ENCODE peak calls at places on chromosomes 6 and 20, in ten cellular contexts. One of them, this sample, is unnamed.

GRCh38 chr6:168841609-168842278 is 400.8 kb downstream of the SMOC2 start:
- DNase-seq in CD8-positive, alpha-beta T cell: no peak
- DNase-seq in endothelial cell of umbilical vein: no peak
- DNase-seq in H1: no peak
- DNase-seq in GM06990: no peak
- DNase-seq in ovary: no peak
- DNase-seq in mammary epithelial cell: no peak
- DNase-seq in tibial artery: no peak
- DNase-seq in heart left ventricle: no peak
- DNase-seq in glutamatergic neuron: no peak
- DNase-seq in this sample: no peak

GRCh38 chr20:37901667-37902503 is 1.0 kb upstream of the VSTM2L start:
- DNase-seq in H1: peak
- DNase-seq in tibial artery: no peak
- DNase-seq in GM06990: peak
- DNase-seq in ovary: peak
- DNase-seq in heart left ventricle: no peak
- DNase-seq in glutamatergic neuron: no peak
- DNase-seq in mammary epithelial cell: peak
- DNase-seq in CD8-positive, alpha-beta T cell: no peak
- DNase-seq in endothelial cell of umbilical vein: peak
- DNase-seq in this sample: peak

GRCh38 chr6:118372413-118372812 is 175.7 kb upstream of the PLN start:
- DNase-seq in tibial artery: peak
- DNase-seq in heart left ventricle: peak
- DNase-seq in H1: no peak
- DNase-seq in glutamatergic neuron: no peak
- DNase-seq in mammary epithelial cell: peak
- DNase-seq in CD8-positive, alpha-beta T cell: no peak
- DNase-seq in endothelial cell of umbilical vein: peak
- DNase-seq in ovary: no peak
- DNase-seq in GM06990: no peak
- DNase-seq in this sample: no peak

GRCh38 chr6:80530096-80530495 is 423.6 kb downstream of the BCKDHB start:
- DNase-seq in tibial artery: no peak
- DNase-seq in endothelial cell of umbilical vein: no peak
- DNase-seq in CD8-positive, alpha-beta T cell: no peak
- DNase-seq in heart left ventricle: no peak
- DNase-seq in GM06990: no peak
- DNase-seq in mammary epithelial cell: no peak
- DNase-seq in H1: no peak
- DNase-seq in glutamatergic neuron: no peak
- DNase-seq in ovary: no peak
- DNase-seq in this sample: no peak

GRCh38 chr20:63767456-63767855 is 27.9 kb downstream of the SLC2A4RG start:
- DNase-seq in H1: no peak
- DNase-seq in endothelial cell of umbilical vein: no peak
- DNase-seq in ovary: peak
- DNase-seq in mammary epithelial cell: no peak
- DNase-seq in glutamatergic neuron: no peak
- DNase-seq in CD8-positive, alpha-beta T cell: no peak
- DNase-seq in GM06990: no peak
- DNase-seq in heart left ventricle: peak
- DNase-seq in tibial artery: no peak
- DNase-seq in this sample: no peak

GRCh38 chr6:125884656-125885055 is 71.9 kb upstream of the HINT3 start:
- DNase-seq in H1: no peak
- DNase-seq in mammary epithelial cell: no peak
- DNase-seq in CD8-positive, alpha-beta T cell: no peak
- DNase-seq in tibial artery: no peak
- DNase-seq in endothelial cell of umbilical vein: no peak
- DNase-seq in ovary: no peak
- DNase-seq in heart left ventricle: no peak
- DNase-seq in glutamatergic neuron: no peak
- DNase-seq in GM06990: no peak
- DNase-seq in this sample: no peak

GRCh38 chr6:71468841-71469750 is 180.5 kb downstream of the OGFRL1 start:
- DNase-seq in heart left ventricle: no peak
- DNase-seq in endothelial cell of umbilical vein: no peak
- DNase-seq in ovary: no peak
- DNase-seq in tibial artery: peak
- DNase-seq in H1: no peak
- DNase-seq in GM06990: no peak
- DNase-seq in glutamatergic neuron: no peak
- DNase-seq in mammary epithelial cell: peak
- DNase-seq in CD8-positive, alpha-beta T cell: no peak
- DNase-seq in this sample: no peak

GRCh38 chr6:53192590-53193232 is 44.1 kb upstream of the GCM1 start:
- DNase-seq in glutamatergic neuron: peak
- DNase-seq in H1: no peak
- DNase-seq in tibial artery: no peak
- DNase-seq in heart left ventricle: no peak
- DNase-seq in CD8-positive, alpha-beta T cell: no peak
- DNase-seq in mammary epithelial cell: no peak
- DNase-seq in ovary: no peak
- DNase-seq in endothelial cell of umbilical vein: peak
- DNase-seq in GM06990: no peak
- DNase-seq in this sample: no peak

GRCh38 chr6:153816306-153816845 is 222.7 kb upstream of the OPRM1 start:
- DNase-seq in mammary epithelial cell: no peak
- DNase-seq in GM06990: no peak
- DNase-seq in CD8-positive, alpha-beta T cell: no peak
- DNase-seq in glutamatergic neuron: no peak
- DNase-seq in endothelial cell of umbilical vein: no peak
- DNase-seq in tibial artery: no peak
- DNase-seq in ovary: no peak
- DNase-seq in heart left ventricle: no peak
- DNase-seq in H1: no peak
- DNase-seq in this sample: no peak

GRCh38 chr20:44247676-44248419 is 740 bp downstream of the GDAP1L1 start:
- DNase-seq in glutamatergic neuron: peak
- DNase-seq in tibial artery: no peak
- DNase-seq in CD8-positive, alpha-beta T cell: no peak
- DNase-seq in ovary: peak
- DNase-seq in endothelial cell of umbilical vein: peak
- DNase-seq in H1: peak
- DNase-seq in mammary epithelial cell: peak
- DNase-seq in heart left ventricle: peak
- DNase-seq in GM06990: no peak
- DNase-seq in this sample: peak

GRCh38 chr6:105835373-105835772 is 250.8 kb upstream of the PRDM1 start:
- DNase-seq in glutamatergic neuron: peak
- DNase-seq in H1: peak
- DNase-seq in endothelial cell of umbilical vein: peak
- DNase-seq in ovary: no peak
- DNase-seq in CD8-positive, alpha-beta T cell: no peak
- DNase-seq in heart left ventricle: no peak
- DNase-seq in mammary epithelial cell: peak
- DNase-seq in tibial artery: no peak
- DNase-seq in GM06990: no peak
- DNase-seq in this sample: peak

GRCh38 chr6:20092071-20092566 is 120.2 kb downstream of the MBOAT1 start:
- DNase-seq in CD8-positive, alpha-beta T cell: no peak
- DNase-seq in GM06990: peak
- DNase-seq in H1: no peak
- DNase-seq in tibial artery: no peak
- DNase-seq in mammary epithelial cell: peak
- DNase-seq in endothelial cell of umbilical vein: peak
- DNase-seq in heart left ventricle: no peak
- DNase-seq in glutamatergic neuron: no peak
- DNase-seq in ovary: no peak
- DNase-seq in this sample: no peak
- TF ChIP-seq CTCF in CD8-positive, alpha-beta T cell: peak
- TF ChIP-seq CTCF in GM06990: peak
- TF ChIP-seq CTCF in H1: peak
- TF ChIP-seq CTCF in tibial artery: peak
- TF ChIP-seq CTCF in mammary epithelial cell: peak
- TF ChIP-seq CTCF in endothelial cell of umbilical vein: peak
- TF ChIP-seq CTCF in heart left ventricle: peak
- TF ChIP-seq CTCF in glutamatergic neuron: peak
- TF ChIP-seq CTCF in ovary: peak
- TF ChIP-seq CTCF in this sample: peak

GRCh38 chr6:16540804-16541752 is 220.2 kb downstream of the ATXN1 start:
- DNase-seq in glutamatergic neuron: no peak
- DNase-seq in tibial artery: peak
- DNase-seq in heart left ventricle: peak
- DNase-seq in mammary epithelial cell: no peak
- DNase-seq in GM06990: no peak
- DNase-seq in H1: no peak
- DNase-seq in CD8-positive, alpha-beta T cell: no peak
- DNase-seq in ovary: no peak
- DNase-seq in endothelial cell of umbilical vein: no peak
- DNase-seq in this sample: no peak
- TF ChIP-seq CTCF in glutamatergic neuron: no peak
- TF ChIP-seq CTCF in tibial artery: peak
- TF ChIP-seq CTCF in heart left ventricle: peak
- TF ChIP-seq CTCF in mammary epithelial cell: no peak
- TF ChIP-seq CTCF in GM06990: peak
- TF ChIP-seq CTCF in H1: no peak
- TF ChIP-seq CTCF in CD8-positive, alpha-beta T cell: no peak
- TF ChIP-seq CTCF in ovary: no peak
- TF ChIP-seq CTCF in endothelial cell of umbilical vein: no peak
- TF ChIP-seq CTCF in this sample: no peak

DNA sequence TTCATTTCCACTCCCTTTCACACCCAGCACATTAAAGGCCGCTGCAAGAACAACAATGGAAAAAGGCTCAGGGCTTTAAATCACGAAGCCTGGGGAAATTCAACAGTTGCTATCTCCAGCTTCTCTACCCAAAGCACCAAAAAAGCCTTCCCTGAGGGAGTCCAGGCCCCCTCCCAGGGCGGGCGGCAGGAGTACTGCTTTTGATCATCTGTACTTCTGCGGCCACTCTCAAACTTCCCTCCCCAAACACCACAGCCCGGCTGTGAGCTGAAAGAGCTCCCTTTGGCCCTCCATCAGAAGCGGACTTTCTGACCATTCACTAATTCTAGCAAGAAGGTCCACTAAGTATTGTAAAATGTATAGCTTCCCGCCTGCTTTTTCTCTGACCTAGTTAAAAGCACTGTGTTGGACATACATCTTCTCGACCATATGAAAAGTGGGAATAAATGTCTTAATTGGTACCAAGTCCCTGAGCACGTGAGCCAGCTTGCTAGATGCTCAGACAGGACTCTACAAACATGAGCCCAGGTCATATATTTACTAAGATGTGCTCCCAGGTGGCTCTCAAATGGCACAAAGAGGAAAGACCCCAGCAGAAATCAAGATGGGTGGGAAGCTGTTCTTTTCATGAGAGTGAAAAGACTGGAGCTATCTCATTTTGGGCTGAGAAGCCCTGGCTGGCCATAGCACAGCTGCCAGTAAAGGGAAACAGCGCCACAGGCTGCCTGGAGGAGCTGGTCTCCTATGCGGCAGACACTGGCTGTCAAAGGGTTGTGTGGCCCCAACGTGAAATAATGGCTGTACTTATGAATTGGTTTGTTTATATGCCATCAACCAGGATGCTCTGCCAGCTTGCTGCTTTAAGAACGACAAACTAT is 58.6 kb downstream of the GFOD1 start:
- DNase-seq in endothelial cell of umbilical vein: no peak
- DNase-seq in glutamatergic neuron: no peak
- DNase-seq in GM06990: peak
- DNase-seq in CD8-positive, alpha-beta T cell: no peak
- DNase-seq in mammary epithelial cell: no peak
- DNase-seq in ovary: no peak
- DNase-seq in heart left ventricle: no peak
- DNase-seq in tibial artery: no peak
- DNase-seq in H1: no peak
- DNase-seq in this sample: no peak
- TF ChIP-seq CTCF in endothelial cell of umbilical vein: no peak
- TF ChIP-seq CTCF in glutamatergic neuron: no peak
- TF ChIP-seq CTCF in GM06990: peak
- TF ChIP-seq CTCF in CD8-positive, alpha-beta T cell: peak
- TF ChIP-seq CTCF in mammary epithelial cell: no peak
- TF ChIP-seq CTCF in ovary: no peak
- TF ChIP-seq CTCF in heart left ventricle: no peak
- TF ChIP-seq CTCF in tibial artery: no peak
- TF ChIP-seq CTCF in H1: peak
- TF ChIP-seq CTCF in this sample: no peak

GRCh38 chr6:116113386-116113785 is 12.5 kb downstream of the COL10A1 start:
- DNase-seq in H1: no peak
- DNase-seq in glutamatergic neuron: no peak
- DNase-seq in heart left ventricle: no peak
- DNase-seq in ovary: no peak
- DNase-seq in GM06990: no peak
- DNase-seq in endothelial cell of umbilical vein: no peak
- DNase-seq in mammary epithelial cell: no peak
- DNase-seq in tibial artery: no peak
- DNase-seq in CD8-positive, alpha-beta T cell: no peak
- DNase-seq in this sample: no peak

GRCh38 chr6:116111552-116112528 is 11.2 kb downstream of the NT5DC1 start:
- DNase-seq in GM06990: no peak
- DNase-seq in mammary epithelial cell: peak
- DNase-seq in H1: peak
- DNase-seq in glutamatergic neuron: peak
- DNase-seq in ovary: no peak
- DNase-seq in heart left ventricle: no peak
- DNase-seq in CD8-positive, alpha-beta T cell: no peak
- DNase-seq in tibial artery: no peak
- DNase-seq in endothelial cell of umbilical vein: peak
- DNase-seq in this sample: no peak

GRCh38 chr6:116118608-116119007 is 7.3 kb downstream of the COL10A1 start:
- DNase-seq in heart left ventricle: no peak
- DNase-seq in ovary: no peak
- DNase-seq in tibial artery: no peak
- DNase-seq in GM06990: no peak
- DNase-seq in glutamatergic neuron: no peak
- DNase-seq in CD8-positive, alpha-beta T cell: no peak
- DNase-seq in endothelial cell of umbilical vein: no peak
- DNase-seq in mammary epithelial cell: peak
- DNase-seq in H1: no peak
- DNase-seq in this sample: no peak

GRCh38 chr6:116120430-116120829 is 5.5 kb downstream of the COL10A1 start:
- DNase-seq in ovary: no peak
- DNase-seq in endothelial cell of umbilical vein: no peak
- DNase-seq in H1: no peak
- DNase-seq in mammary epithelial cell: no peak
- DNase-seq in glutamatergic neuron: no peak
- DNase-seq in tibial artery: no peak
- DNase-seq in heart left ventricle: no peak
- DNase-seq in GM06990: no peak
- DNase-seq in CD8-positive, alpha-beta T cell: no peak
- DNase-seq in this sample: no peak

GRCh38 chr6:116115781-116116180 is 10.2 kb downstream of the COL10A1 start:
- DNase-seq in H1: no peak
- DNase-seq in GM06990: no peak
- DNase-seq in CD8-positive, alpha-beta T cell: no peak
- DNase-seq in ovary: no peak
- DNase-seq in endothelial cell of umbilical vein: no peak
- DNase-seq in heart left ventricle: no peak
- DNase-seq in glutamatergic neuron: no peak
- DNase-seq in mammary epithelial cell: no peak
- DNase-seq in tibial artery: no peak
- DNase-seq in this sample: no peak
- TF ChIP-seq CTCF in H1: no peak
- TF ChIP-seq CTCF in GM06990: peak
- TF ChIP-seq CTCF in CD8-positive, alpha-beta T cell: no peak
- TF ChIP-seq CTCF in ovary: no peak
- TF ChIP-seq CTCF in endothelial cell of umbilical vein: no peak
- TF ChIP-seq CTCF in heart left ventricle: peak
- TF ChIP-seq CTCF in glutamatergic neuron: peak
- TF ChIP-seq CTCF in mammary epithelial cell: peak
- TF ChIP-seq CTCF in tibial artery: peak
- TF ChIP-seq CTCF in this sample: peak